ENCODE peak calls at places on chromosomes 6 and 20, in five cellular contexts. One of them, this sample, is unnamed.

GRCh38 chr20:12287575-12287974 is 369.9 kb downstream of the BTBD3 start:
- DNase-seq in GM12878: no peak
- DNase-seq in H1: no peak
- DNase-seq in HepG2: no peak
- DNase-seq in K562: no peak
- DNase-seq in this sample: no peak

GRCh38 chr20:11394145-11394833 is 523.4 kb upstream of the BTBD3 start:
- DNase-seq in GM12878: no peak
- DNase-seq in H1: no peak
- DNase-seq in HepG2: no peak
- DNase-seq in K562: no peak
- DNase-seq in this sample: no peak

GRCh38 chr6:157831424-157832249 is 8.6 kb downstream of the SNX9 start:
- DNase-seq in GM12878: no peak
- DNase-seq in H1: no peak
- DNase-seq in HepG2: no peak
- DNase-seq in K562: no peak
- DNase-seq in this sample: no peak

GRCh38 chr6:84768442-84769174 is 4.2 kb upstream of the TBX18 start:
- DNase-seq in GM12878: no peak
- DNase-seq in H1: peak
- DNase-seq in HepG2: no peak
- DNase-seq in K562: no peak
- DNase-seq in this sample: no peak

GRCh38 chr6:89611666-89612065 is 26.9 kb downstream of the LYRM2 start:
- DNase-seq in GM12878: no peak
- DNase-seq in H1: no peak
- DNase-seq in HepG2: no peak
- DNase-seq in K562: no peak
- DNase-seq in this sample: no peak

GRCh38 chr6:15948930-15949900 is 179.7 kb upstream of the MYLIP start:
- DNase-seq in GM12878: no peak
- DNase-seq in H1: no peak
- DNase-seq in HepG2: peak
- DNase-seq in K562: peak
- DNase-seq in this sample: no peak

GRCh38 chr20:39885975-39886649 is 802.9 kb downstream of the MAFB start:
- DNase-seq in GM12878: no peak
- DNase-seq in H1: peak
- DNase-seq in HepG2: peak
- DNase-seq in K562: no peak
- DNase-seq in this sample: no peak

GRCh38 chr20:64257107-64257757 is 1.7 kb downstream of the PCMTD2 start:
- DNase-seq in GM12878: no peak
- DNase-seq in H1: peak
- DNase-seq in HepG2: no peak
- DNase-seq in K562: no peak
- DNase-seq in this sample: no peak

GRCh38 chr20:61685462-61685861 is 380.2 kb downstream of the TAF4 start:
- DNase-seq in GM12878: no peak
- DNase-seq in H1: no peak
- DNase-seq in HepG2: no peak
- DNase-seq in K562: no peak
- DNase-seq in this sample: no peak

GRCh38 chr6:152318278-152318677 is 318.9 kb downstream of the SYNE1 start:
- DNase-seq in GM12878: no peak
- DNase-seq in H1: no peak
- DNase-seq in HepG2: no peak
- DNase-seq in K562: no peak
- DNase-seq in this sample: no peak

GRCh38 chr6:392441-393390 is 1.2 kb downstream of the IRF4 start:
- DNase-seq in GM12878: no peak
- DNase-seq in H1: peak
- DNase-seq in HepG2: no peak
- DNase-seq in K562: no peak
- DNase-seq in this sample: no peak

GRCh38 chr20:23832775-23833508 is 6.4 kb upstream of the CST2 start:
- DNase-seq in GM12878: no peak
- DNase-seq in H1: no peak
- DNase-seq in HepG2: no peak
- DNase-seq in K562: no peak
- DNase-seq in this sample: no peak

GRCh38 chr6:20669571-20670314 is 135.5 kb downstream of the CDKAL1 start:
- DNase-seq in GM12878: peak
- DNase-seq in H1: no peak
- DNase-seq in HepG2: no peak
- DNase-seq in K562: no peak
- DNase-seq in this sample: no peak

GRCh38 chr20:17823382-17824144 is 123.8 kb downstream of the BANF2 start:
- DNase-seq in GM12878: no peak
- DNase-seq in H1: no peak
- DNase-seq in HepG2: peak
- DNase-seq in K562: no peak
- DNase-seq in this sample: no peak

GRCh38 chr6:4805553-4806307 is 29.5 kb downstream of the CDYL start:
- DNase-seq in GM12878: no peak
- DNase-seq in H1: peak
- DNase-seq in HepG2: peak
- DNase-seq in K562: no peak
- DNase-seq in this sample: peak

GRCh38 chr6:42276008-42276890 is 58.6 kb upstream of the MRPS10 start:
- DNase-seq in GM12878: no peak
- DNase-seq in H1: no peak
- DNase-seq in HepG2: no peak
- DNase-seq in K562: no peak
- DNase-seq in this sample: no peak

GRCh38 chr6:6243846-6244245 is 76.6 kb downstream of the F13A1 start:
- DNase-seq in GM12878: no peak
- DNase-seq in H1: no peak
- DNase-seq in HepG2: peak
- DNase-seq in K562: no peak
- DNase-seq in this sample: no peak

GRCh38 chr6:52286798-52287432 is 2.4 kb upstream of the MCM3 start:
- DNase-seq in GM12878: no peak
- DNase-seq in H1: peak
- DNase-seq in HepG2: peak
- DNase-seq in K562: peak
- DNase-seq in this sample: peak

GRCh38 chr6:109265530-109265929 is 116.7 kb downstream of the CD164 start:
- DNase-seq in GM12878: no peak
- DNase-seq in H1: no peak
- DNase-seq in HepG2: no peak
- DNase-seq in K562: no peak
- DNase-seq in this sample: no peak

GRCh38 chr6:131379951-131380350 is 193.1 kb upstream of the ARG1 start:
- DNase-seq in GM12878: no peak
- DNase-seq in H1: no peak
- DNase-seq in HepG2: no peak
- DNase-seq in K562: no peak
- DNase-seq in this sample: no peak

GRCh38 chr6:130560231-130560630 is 194.4 kb downstream of the TMEM200A start:
- DNase-seq in GM12878: no peak
- DNase-seq in H1: no peak
- DNase-seq in HepG2: no peak
- DNase-seq in K562: no peak
- DNase-seq in this sample: no peak

GRCh38 chr20:37382539-37383120 is 36.7 kb downstream of the SRC start:
- DNase-seq in GM12878: no peak
- DNase-seq in H1: no peak
- DNase-seq in HepG2: no peak
- DNase-seq in K562: no peak
- DNase-seq in this sample: no peak

GRCh38 chr20:31930758-31931157 is 21.1 kb downstream of the PDRG1 start:
- DNase-seq in GM12878: no peak
- DNase-seq in H1: no peak
- DNase-seq in HepG2: no peak
- DNase-seq in K562: no peak
- DNase-seq in this sample: no peak

GRCh38 chr6:56329296-56330050 is 82.1 kb upstream of the COL21A1 start:
- DNase-seq in GM12878: no peak
- DNase-seq in H1: no peak
- DNase-seq in HepG2: no peak
- DNase-seq in K562: no peak
- DNase-seq in this sample: no peak

GRCh38 chr6:32190946-32191677 is 1.1 kb upstream of the PBX2 start:
- DNase-seq in GM12878: no peak
- DNase-seq in H1: no peak
- DNase-seq in HepG2: no peak
- DNase-seq in K562: no peak
- DNase-seq in this sample: no peak

GRCh38 chr6:32192608-32193039 is at the start of gene GPSM3:
- DNase-seq in GM12878: peak
- DNase-seq in H1: no peak
- DNase-seq in HepG2: no peak
- DNase-seq in K562: peak
- DNase-seq in this sample: no peak

GRCh38 chr6:32189742-32190053 is 304 bp downstream of the PBX2 start:
- DNase-seq in GM12878: no peak
- DNase-seq in H1: no peak
- DNase-seq in HepG2: no peak
- DNase-seq in K562: peak
- DNase-seq in this sample: no peak

GRCh38 chr6:32190054-32190945 is at the start of gene PBX2:
- DNase-seq in GM12878: peak
- DNase-seq in H1: peak
- DNase-seq in HepG2: peak
- DNase-seq in K562: peak
- DNase-seq in this sample: peak

GRCh38 chr6:32191696-32192607 is 491 bp downstream of the GPSM3 start:
- DNase-seq in GM12878: no peak
- DNase-seq in H1: no peak
- DNase-seq in HepG2: no peak
- DNase-seq in K562: no peak
- DNase-seq in this sample: no peak
- TF ChIP-seq SRF in GM12878: no peak
- TF ChIP-seq SRF in H1: no peak
- TF ChIP-seq SRF in HepG2: no peak
- TF ChIP-seq SRF in K562: no peak
- TF ChIP-seq SRF in this sample: no peak

GRCh38 chr6:7749493-7749892 is 23.6 kb downstream of the BMP6 start:
- DNase-seq in GM12878: no peak
- DNase-seq in H1: no peak
- DNase-seq in HepG2: no peak
- DNase-seq in K562: no peak
- DNase-seq in this sample: no peak

GRCh38 chr6:7747901-7748504 is 22.1 kb downstream of the BMP6 start:
- DNase-seq in GM12878: no peak
- DNase-seq in H1: no peak
- DNase-seq in HepG2: no peak
- DNase-seq in K562: no peak
- DNase-seq in this sample: no peak

GRCh38 chr6:7747016-7747415 is 21.1 kb downstream of the BMP6 start:
- DNase-seq in GM12878: no peak
- DNase-seq in H1: no peak
- DNase-seq in HepG2: no peak
- DNase-seq in K562: no peak
- DNase-seq in this sample: no peak

GRCh38 chr6:7747433-7747832 is 21.5 kb downstream of the BMP6 start:
- DNase-seq in GM12878: no peak
- DNase-seq in H1: no peak
- DNase-seq in HepG2: no peak
- DNase-seq in K562: no peak
- DNase-seq in this sample: no peak

DNA sequence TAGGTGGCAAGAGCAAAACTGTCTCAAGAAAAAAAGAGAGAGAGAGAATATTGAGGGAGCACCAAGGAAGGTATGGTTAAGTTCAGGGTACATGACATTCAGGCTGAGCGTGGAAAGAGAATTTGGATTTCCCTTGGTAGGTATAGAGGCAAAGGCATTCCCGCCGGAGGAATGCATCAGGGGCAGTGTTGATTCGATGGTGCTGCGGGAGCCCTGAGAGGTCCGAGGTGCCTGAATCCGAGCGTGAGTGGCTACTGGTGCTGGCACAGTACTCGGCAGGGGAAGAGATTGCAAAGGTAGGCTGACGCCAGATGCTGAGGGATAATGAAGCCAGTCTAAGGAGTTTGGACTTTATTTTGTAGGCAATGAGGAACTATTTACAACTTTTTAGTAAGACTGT is 20.0 kb downstream of the BMP6 start:
- DNase-seq in GM12878: no peak
- DNase-seq in H1: no peak
- DNase-seq in HepG2: no peak
- DNase-seq in K562: no peak
- DNase-seq in this sample: no peak
- TF ChIP-seq SRF in GM12878: no peak
- TF ChIP-seq SRF in H1: no peak
- TF ChIP-seq SRF in HepG2: no peak
- TF ChIP-seq SRF in K562: no peak
- TF ChIP-seq SRF in this sample: no peak

GRCh38 chr20:15862178-15862577 is 711.1 kb downstream of the KIF16B start:
- DNase-seq in GM12878: no peak
- DNase-seq in H1: no peak
- DNase-seq in HepG2: no peak
- DNase-seq in K562: no peak
- DNase-seq in this sample: no peak

GRCh38 chr20:15857131-15857784 is 716.0 kb downstream of the KIF16B start:
- DNase-seq in GM12878: peak
- DNase-seq in H1: no peak
- DNase-seq in HepG2: no peak
- DNase-seq in K562: no peak
- DNase-seq in this sample: no peak

GRCh38 chr20:15854871-15855270 is 718.4 kb downstream of the KIF16B start:
- DNase-seq in GM12878: no peak
- DNase-seq in H1: no peak
- DNase-seq in HepG2: no peak
- DNase-seq in K562: no peak
- DNase-seq in this sample: no peak

GRCh38 chr20:15860850-15861249 is 712.4 kb downstream of the KIF16B start:
- DNase-seq in GM12878: no peak
- DNase-seq in H1: no peak
- DNase-seq in HepG2: no peak
- DNase-seq in K562: no peak
- DNase-seq in this sample: no peak

GRCh38 chr20:15859061-15859460 is 714.2 kb downstream of the KIF16B start:
- DNase-seq in GM12878: no peak
- DNase-seq in H1: no peak
- DNase-seq in HepG2: no peak
- DNase-seq in K562: no peak
- DNase-seq in this sample: no peak
- TF ChIP-seq SRF in GM12878: no peak
- TF ChIP-seq SRF in H1: no peak
- TF ChIP-seq SRF in HepG2: no peak
- TF ChIP-seq SRF in K562: no peak
- TF ChIP-seq SRF in this sample: no peak

DNA sequence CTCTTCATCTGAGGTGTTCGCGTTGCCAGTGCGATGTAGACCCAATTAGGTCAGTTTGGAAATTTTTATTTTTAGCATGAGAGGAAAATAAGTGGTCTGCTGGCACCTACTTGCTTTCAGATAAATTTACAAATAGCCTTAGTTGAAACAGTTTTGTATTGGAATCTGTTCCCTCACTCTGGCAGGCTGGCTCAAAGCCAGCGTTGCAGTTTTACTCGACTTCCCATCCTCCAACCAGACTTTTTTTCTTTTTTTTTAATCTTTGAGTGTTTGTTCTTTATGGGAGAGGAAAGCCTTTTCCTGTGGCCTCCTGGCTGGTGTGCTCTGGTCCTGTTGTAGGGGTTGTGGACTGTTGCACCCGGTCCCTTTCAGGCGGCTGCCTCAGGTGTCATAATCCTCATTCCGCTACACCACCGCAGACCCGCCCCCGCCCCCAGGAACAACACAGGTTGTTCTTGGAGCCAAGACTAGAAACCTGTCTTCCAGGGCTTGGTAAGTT is 46.7 kb downstream of the TIAM2 start:
- DNase-seq in GM12878: no peak
- DNase-seq in H1: no peak
- DNase-seq in HepG2: no peak
- DNase-seq in K562: no peak
- DNase-seq in this sample: no peak
- TF ChIP-seq SRF in GM12878: no peak
- TF ChIP-seq SRF in H1: no peak
- TF ChIP-seq SRF in HepG2: no peak
- TF ChIP-seq SRF in K562: no peak
- TF ChIP-seq SRF in this sample: no peak

This sample was measured in HCT116.